ENCODE peak calls at places on chromosomes 6 and 20, in four cellular contexts. H is Panc1, R is hippocampal formation, V is heart right ventricle. W is an unnamed sample.

GRCh38 chr6:149335924-149336323 is 18.4 kb downstream of the TAB2 start:
- DNase-seq in H (no peak), R (no peak), V (no peak), W (no peak)

GRCh38 chr6:37279366-37280134 is 21.6 kb upstream of the TMEM217 start:
- DNase-seq in H (no peak), R (no peak), V (no peak), W (no peak)

GRCh38 chr6:45387236-45387635 is 9.5 kb upstream of the SUPT3H start:
- DNase-seq in H (no peak), R (no peak), V (no peak), W (no peak)

GRCh38 chr20:10922941-10923340 is 249.1 kb upstream of the JAG1 start:
- DNase-seq in H (no peak), R (no peak), V (no peak), W (no peak)

GRCh38 chr20:57676517-57677322 is 33.1 kb downstream of the PMEPA1 start:
- DNase-seq in H (no peak), R (no peak), V (no peak), W (no peak)

GRCh38 chr20:20638877-20639276 is 73.6 kb downstream of the RALGAPA2 start:
- DNase-seq in H (no peak), R (no peak), V (no peak), W (no peak)

GRCh38 chr6:21679761-21680265 is 86.3 kb downstream of the SOX4 start:
- DNase-seq in H (no peak), R (no peak), V (no peak), W (no peak)

GRCh38 chr6:132218063-132218696 is 183.1 kb downstream of the MOXD1 start:
- DNase-seq in H (no peak), R (no peak), V (no peak), W (peak)

GRCh38 chr20:35237486-35237885 is 11.0 kb downstream of the MMP24 start:
- DNase-seq in H (no peak), R (no peak), V (no peak), W (no peak)

GRCh38 chr6:109069746-109070145 is 24.9 kb downstream of the SESN1 start:
- DNase-seq in H (no peak), R (no peak), V (no peak), W (no peak)

GRCh38 chr6:17423018-17423417 is 29.6 kb downstream of the CAP2 start:
- DNase-seq in H (no peak), R (no peak), V (no peak), W (no peak)

GRCh38 chr20:49916146-49917002 is 1.0 kb upstream of the SPATA2 start:
- DNase-seq in H (no peak), R (no peak), V (no peak), W (no peak)

GRCh38 chr6:79494841-79495240 is 42.4 kb downstream of the LCA5 start:
- DNase-seq in H (no peak), R (no peak), V (no peak), W (no peak)

GRCh38 chr6:157906537-157907061 is 75.1 kb upstream of the SYNJ2 start:
- DNase-seq in H (no peak), R (no peak), V (no peak), W (no peak)

GRCh38 chr6:6657085-6657819 is 68.7 kb downstream of the LY86 start:
- DNase-seq in H (no peak), R (no peak), V (no peak), W (no peak)

GRCh38 chr6:166444446-166444845 is 61.7 kb upstream of the MPC1 start:
- DNase-seq in H (no peak), R (no peak), V (no peak), W (no peak)

GRCh38 chr6:40249935-40250334 is 315.7 kb upstream of the MOCS1 start:
- DNase-seq in H (no peak), R (no peak), V (no peak), W (no peak)

GRCh38 chr6:156809034-156809433 is 31.9 kb downstream of the ARID1B start:
- DNase-seq in H (no peak), R (no peak), V (no peak), W (peak)

GRCh38 chr6:105886066-105886811 is 199.9 kb upstream of the PRDM1 start:
- DNase-seq in H (no peak), R (no peak), V (no peak), W (no peak)

GRCh38 chr6:143176090-143177021 is 115.7 kb downstream of the AIG1 start:
- DNase-seq in H (no peak), R (no peak), V (no peak), W (no peak)

GRCh38 chr6:131084982-131085381 is 21.9 kb upstream of the EPB41L2 start:
- DNase-seq in H (no peak), R (no peak), V (no peak), W (no peak)

GRCh38 chr6:52049252-52050050 is 38.0 kb downstream of the PKHD1 start:
- DNase-seq in H (peak), R (no peak), V (no peak), W (peak)

GRCh38 chr6:25136879-25137278 is 142.3 kb upstream of the CARMIL1 start:
- DNase-seq in H (no peak), R (no peak), V (peak), W (no peak)

GRCh38 chr20:1173698-1174097 is 11.1 kb downstream of the TMEM74B start:
- DNase-seq in H (no peak), R (no peak), V (no peak), W (no peak)

GRCh38 chr6:37021356-37022129 is 16.1 kb downstream of the FGD2 start:
- DNase-seq in H (no peak), R (no peak), V (no peak), W (no peak)

GRCh38 chr6:13437597-13437996 is 49.8 kb downstream of the GFOD1 start:
- DNase-seq in H (no peak), R (no peak), V (no peak), W (no peak)

GRCh38 chr6:12354499-12354898 is 64.3 kb downstream of the EDN1 start:
- DNase-seq in H (no peak), R (no peak), V (no peak), W (no peak)

W was measured in naive B cell.